ENCODE peak calls at places on chromosomes 7 and 10, in six cellular contexts. One of them, this sample, is unnamed.

GRCh38 chr10:73887038-73888015 is 13.0 kb upstream of the CAMK2G start:
- DNase-seq in K562: no peak
- DNase-seq in HepG2: no peak
- DNase-seq in H1: no peak
- DNase-seq in HCT116: peak; percentile 88
- DNase-seq in SK-N-SH: peak; percentile 59
- DNase-seq in this sample: peak; percentile 52

GRCh38 chr7:2517678-2518077 is 1.9 kb upstream of the LFNG start:
- DNase-seq in SK-N-SH: no peak
- DNase-seq in H1: no peak
- DNase-seq in HCT116: no peak
- DNase-seq in K562: no peak
- DNase-seq in HepG2: no peak
- DNase-seq in this sample: no peak

GRCh38 chr10:48377751-48378585 is 71.5 kb downstream of the MAPK8 start:
- DNase-seq in HCT116: no peak
- DNase-seq in HepG2: no peak
- DNase-seq in SK-N-SH: no peak
- DNase-seq in H1: no peak
- DNase-seq in K562: no peak
- DNase-seq in this sample: no peak

GRCh38 chr10:97498841-97499560 is at the start of gene UBTD1:
- DNase-seq in K562: peak; percentile 26
- DNase-seq in SK-N-SH: peak; percentile 75
- DNase-seq in HepG2: peak; percentile 19
- DNase-seq in HCT116: no peak
- DNase-seq in H1: peak; percentile 88
- DNase-seq in this sample: peak; percentile 98

GRCh38 chr10:95906675-95907453 is 911 bp upstream of the CC2D2B start:
- DNase-seq in HCT116: peak; percentile 18
- DNase-seq in H1: peak; percentile 56
- DNase-seq in K562: peak; percentile 20
- DNase-seq in SK-N-SH: peak; percentile 51
- DNase-seq in HepG2: peak; percentile 58
- DNase-seq in this sample: peak; percentile 77

GRCh38 chr7:4774804-4775280 is 581 bp upstream of the AP5Z1 start:
- DNase-seq in HepG2: peak; percentile 48
- DNase-seq in K562: peak; percentile 53
- DNase-seq in HCT116: peak; percentile 18
- DNase-seq in H1: no peak
- DNase-seq in SK-N-SH: peak; percentile 72
- DNase-seq in this sample: peak; percentile 81

GRCh38 chr7:106952658-106953231 is 87.7 kb downstream of the PIK3CG start:
- DNase-seq in SK-N-SH: no peak
- DNase-seq in H1: no peak
- DNase-seq in HepG2: no peak
- DNase-seq in HCT116: no peak
- DNase-seq in K562: peak; percentile 66
- DNase-seq in this sample: no peak

GRCh38 chr10:79131730-79132644 is 63.2 kb downstream of the ZMIZ1 start:
- DNase-seq in K562: no peak
- DNase-seq in H1: no peak
- DNase-seq in HepG2: no peak
- DNase-seq in HCT116: no peak
- DNase-seq in SK-N-SH: no peak
- DNase-seq in this sample: no peak

GRCh38 chr10:117137911-117138642 is at the start of gene VAX1:
- DNase-seq in HepG2: no peak
- DNase-seq in K562: no peak
- DNase-seq in HCT116: no peak
- DNase-seq in H1: peak; percentile 76
- DNase-seq in SK-N-SH: peak; percentile 75
- DNase-seq in this sample: no peak

GRCh38 chr7:69762821-69763352 is 164.6 kb downstream of the AUTS2 start:
- DNase-seq in K562: no peak
- DNase-seq in HCT116: no peak
- DNase-seq in HepG2: no peak
- DNase-seq in SK-N-SH: no peak
- DNase-seq in H1: no peak
- DNase-seq in this sample: no peak

GRCh38 chr7:143299346-143299745 is 11.2 kb downstream of the CASP2 start:
- DNase-seq in HepG2: no peak
- DNase-seq in K562: no peak
- DNase-seq in SK-N-SH: no peak
- DNase-seq in H1: no peak
- DNase-seq in HCT116: no peak
- DNase-seq in this sample: no peak

GRCh38 chr10:102409604-102410426 is 8.8 kb downstream of the PSD start:
- DNase-seq in HCT116: no peak
- DNase-seq in HepG2: no peak
- DNase-seq in H1: peak; percentile 67
- DNase-seq in SK-N-SH: peak; percentile 28
- DNase-seq in K562: no peak
- DNase-seq in this sample: no peak

GRCh38 chr10:102410427-102411073 is 8.0 kb downstream of the PSD start:
- DNase-seq in HepG2: no peak
- DNase-seq in HCT116: no peak
- DNase-seq in K562: no peak
- DNase-seq in H1: peak; percentile 70
- DNase-seq in SK-N-SH: peak; percentile 27
- DNase-seq in this sample: no peak

GRCh38 chr10:102407641-102407943 is 11.0 kb downstream of the PSD start:
- DNase-seq in HepG2: no peak
- DNase-seq in SK-N-SH: no peak
- DNase-seq in H1: no peak
- DNase-seq in K562: no peak
- DNase-seq in HCT116: no peak
- DNase-seq in this sample: no peak

GRCh38 chr10:102408081-102408727 is 10.4 kb downstream of the PSD start:
- DNase-seq in HepG2: no peak
- DNase-seq in K562: no peak
- DNase-seq in SK-N-SH: no peak
- DNase-seq in H1: no peak
- DNase-seq in HCT116: no peak
- DNase-seq in this sample: no peak

GRCh38 chr10:102408728-102409603 is 9.6 kb downstream of the PSD start:
- DNase-seq in HCT116: no peak
- DNase-seq in K562: peak; percentile 84
- DNase-seq in SK-N-SH: peak; percentile 91
- DNase-seq in H1: peak; percentile 67
- DNase-seq in HepG2: no peak
- DNase-seq in this sample: no peak
- TF ChIP-seq JUND in HCT116: no peak
- TF ChIP-seq JUND in K562: no peak
- TF ChIP-seq JUND in SK-N-SH: no peak
- TF ChIP-seq JUND in H1: no peak
- TF ChIP-seq JUND in HepG2: no peak
- TF ChIP-seq JUND in this sample: no peak

GRCh38 chr7:151559557-151560183 is 40.0 kb upstream of the RHEB start:
- DNase-seq in H1: no peak
- DNase-seq in SK-N-SH: no peak
- DNase-seq in HepG2: peak; percentile 41
- DNase-seq in HCT116: no peak
- DNase-seq in K562: no peak
- DNase-seq in this sample: no peak
- TF ChIP-seq JUND in H1: no peak
- TF ChIP-seq JUND in SK-N-SH: no peak
- TF ChIP-seq JUND in HepG2: no peak
- TF ChIP-seq JUND in HCT116: no peak
- TF ChIP-seq JUND in K562: no peak
- TF ChIP-seq JUND in this sample: no peak

DNA sequence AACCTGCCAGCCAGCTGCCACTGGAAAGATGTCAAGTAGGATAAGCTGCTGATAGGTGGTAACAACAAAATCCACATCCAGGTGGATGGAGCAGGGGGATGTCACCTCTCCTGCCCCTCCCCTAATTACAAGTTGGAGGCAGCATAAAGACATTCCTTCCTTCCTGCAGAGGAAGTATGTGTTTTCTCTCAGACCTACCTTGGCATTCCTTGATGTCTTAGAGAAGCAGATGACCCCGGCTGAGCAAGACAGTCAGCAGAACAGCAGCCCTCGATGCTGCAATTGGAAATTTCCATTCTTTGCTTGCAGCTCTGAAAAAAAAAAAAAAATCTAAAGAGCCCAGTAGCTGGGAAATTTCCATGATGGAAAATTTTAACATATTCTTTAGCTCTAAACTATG is 137.5 kb upstream of the MKLN1 start:
- DNase-seq in SK-N-SH: no peak
- DNase-seq in HCT116: no peak
- DNase-seq in HepG2: no peak
- DNase-seq in H1: peak; percentile 58
- DNase-seq in K562: no peak
- DNase-seq in this sample: no peak
- TF ChIP-seq JUND in SK-N-SH: peak; percentile 27
- TF ChIP-seq JUND in HCT116: no peak
- TF ChIP-seq JUND in HepG2: no peak
- TF ChIP-seq JUND in H1: peak; percentile 11
- TF ChIP-seq JUND in K562: no peak
- TF ChIP-seq JUND in this sample: no peak

GRCh38 chr10:119003572-119004289 is 25.8 kb upstream of the NANOS1 start:
- DNase-seq in H1: no peak
- DNase-seq in HepG2: no peak
- DNase-seq in SK-N-SH: no peak
- DNase-seq in K562: no peak
- DNase-seq in HCT116: no peak
- DNase-seq in this sample: no peak

GRCh38 chr10:119001717-119002500 is 27.6 kb upstream of the NANOS1 start:
- DNase-seq in K562: no peak
- DNase-seq in HCT116: no peak
- DNase-seq in HepG2: no peak
- DNase-seq in SK-N-SH: no peak
- DNase-seq in H1: no peak
- DNase-seq in this sample: no peak

GRCh38 chr10:119005377-119006043 is 24.0 kb upstream of the NANOS1 start:
- DNase-seq in K562: no peak
- DNase-seq in HCT116: no peak
- DNase-seq in HepG2: no peak
- DNase-seq in SK-N-SH: no peak
- DNase-seq in H1: no peak
- DNase-seq in this sample: no peak

GRCh38 chr10:119006451-119007210 is 22.9 kb upstream of the NANOS1 start:
- DNase-seq in K562: no peak
- DNase-seq in H1: no peak
- DNase-seq in SK-N-SH: peak; percentile 48
- DNase-seq in HCT116: no peak
- DNase-seq in HepG2: peak; percentile 69
- DNase-seq in this sample: no peak

DNA sequence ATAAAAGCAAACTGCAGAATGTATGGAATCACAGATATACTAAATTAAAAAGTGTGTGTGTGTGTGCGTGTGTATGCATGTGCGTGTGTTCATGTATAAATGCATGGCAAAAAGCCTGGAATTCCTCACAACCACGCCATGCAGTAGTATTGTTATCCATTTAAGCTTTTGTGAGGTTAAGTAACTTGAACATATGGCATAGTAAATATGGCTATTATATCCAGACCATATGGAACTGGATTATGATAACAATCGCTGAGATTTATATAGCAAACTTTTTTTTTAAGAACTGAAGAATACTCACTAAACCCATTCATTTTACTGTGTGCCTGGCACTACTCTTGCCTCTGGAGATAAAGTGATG is 22.3 kb upstream of the NANOS1 start:
- DNase-seq in SK-N-SH: peak; percentile 47
- DNase-seq in HCT116: no peak
- DNase-seq in HepG2: no peak
- DNase-seq in H1: no peak
- DNase-seq in K562: no peak
- DNase-seq in this sample: no peak
- TF ChIP-seq JUND in SK-N-SH: no peak
- TF ChIP-seq JUND in HCT116: no peak
- TF ChIP-seq JUND in HepG2: no peak
- TF ChIP-seq JUND in H1: no peak
- TF ChIP-seq JUND in K562: no peak
- TF ChIP-seq JUND in this sample: no peak

GRCh38 chr10:3037182-3037581 is 30.2 kb upstream of the PFKP start:
- DNase-seq in H1: no peak
- DNase-seq in HCT116: no peak
- DNase-seq in SK-N-SH: no peak
- DNase-seq in K562: no peak
- DNase-seq in HepG2: no peak
- DNase-seq in this sample: no peak

GRCh38 chr10:3033925-3034324 is 33.4 kb upstream of the PFKP start:
- DNase-seq in K562: no peak
- DNase-seq in HepG2: no peak
- DNase-seq in HCT116: no peak
- DNase-seq in SK-N-SH: no peak
- DNase-seq in H1: no peak
- DNase-seq in this sample: no peak

GRCh38 chr10:3036605-3037004 is 30.7 kb upstream of the PFKP start:
- DNase-seq in HCT116: no peak
- DNase-seq in HepG2: no peak
- DNase-seq in SK-N-SH: no peak
- DNase-seq in K562: no peak
- DNase-seq in H1: no peak
- DNase-seq in this sample: no peak

GRCh38 chr10:3034611-3035010 is 32.7 kb upstream of the PFKP start:
- DNase-seq in HepG2: no peak
- DNase-seq in H1: no peak
- DNase-seq in K562: no peak
- DNase-seq in SK-N-SH: no peak
- DNase-seq in HCT116: no peak
- DNase-seq in this sample: no peak

GRCh38 chr10:3036155-3036554 is 31.2 kb upstream of the PFKP start:
- DNase-seq in HCT116: no peak
- DNase-seq in SK-N-SH: no peak
- DNase-seq in K562: no peak
- DNase-seq in H1: no peak
- DNase-seq in HepG2: no peak
- DNase-seq in this sample: no peak
- TF ChIP-seq JUND in HCT116: no peak
- TF ChIP-seq JUND in SK-N-SH: no peak
- TF ChIP-seq JUND in K562: no peak
- TF ChIP-seq JUND in H1: no peak
- TF ChIP-seq JUND in HepG2: no peak
- TF ChIP-seq JUND in this sample: no peak